ENCODE peak calls at places on chromosomes 13 and 19, in five cellular contexts. Y is GM23338, P is HCT116, Z is PC-3, X is neural progenitor cell. D is an unnamed sample.

GRCh38 chr19:58170860-58171259 is 12.0 kb upstream of the ZNF274 start:
- DNase-seq in Y (no peak), P (no peak), Z (peak), X (no peak), D (no peak)

GRCh38 chr13:111046590-111047141 is 68.4 kb upstream of the ARHGEF7 start:
- DNase-seq in Y (no peak), P (no peak), Z (no peak), X (no peak), D (no peak)

GRCh38 chr13:103515410-103515809 is 449.2 kb upstream of the SLC10A2 start:
- DNase-seq in Y (no peak), P (no peak), Z (no peak), X (no peak), D (no peak)

GRCh38 chr19:55368701-55369563 is 1.3 kb downstream of the IL11 start:
- DNase-seq in Y (peak), P (no peak), Z (peak), X (peak), D (peak)

GRCh38 chr13:48125794-48126228 is 30.9 kb upstream of the MED4 start:
- DNase-seq in Y (no peak), P (no peak), Z (no peak), X (no peak), D (peak)

GRCh38 chr13:110546933-110547332 is 14.6 kb downstream of the RAB20 start:
- DNase-seq in Y (no peak), P (peak), Z (peak), X (no peak), D (peak)

GRCh38 chr19:19578241-19578640 is 40.2 kb downstream of the CILP2 start:
- DNase-seq in Y (no peak), P (no peak), Z (no peak), X (no peak), D (no peak)

GRCh38 chr13:40943073-40943472 is 76.0 kb downstream of the ELF1 start:
- DNase-seq in Y (no peak), P (no peak), Z (no peak), X (no peak), D (no peak)

GRCh38 chr13:107275945-107276614 is 708.1 kb upstream of the ARGLU1 start:
- DNase-seq in Y (no peak), P (no peak), Z (no peak), X (no peak), D (no peak)

GRCh38 chr13:40971321-40971720 is 47.8 kb downstream of the ELF1 start:
- DNase-seq in Y (no peak), P (no peak), Z (no peak), X (no peak), D (no peak)

GRCh38 chr19:30733826-30734550 is 361.8 kb downstream of the ZNF536 start:
- DNase-seq in Y (peak), P (no peak), Z (no peak), X (peak), D (peak)

GRCh38 chr19:4086336-4086953 is 19.7 kb upstream of the ZBTB7A start:
- DNase-seq in Y (no peak), P (no peak), Z (no peak), X (no peak), D (no peak)

GRCh38 chr13:40379186-40379585 is 287.3 kb downstream of the FOXO1 start:
- DNase-seq in Y (no peak), P (no peak), Z (no peak), X (no peak), D (no peak)

GRCh38 chr19:28199323-28199722 is 1013.6 kb downstream of the UQCRFS1 start:
- DNase-seq in Y (no peak), P (no peak), Z (no peak), X (no peak), D (no peak)

GRCh38 chr19:56369886-56370676 is 23.3 kb downstream of the ZNF582 start:
- DNase-seq in Y (no peak), P (no peak), Z (no peak), X (no peak), D (no peak)

GRCh38 chr19:7482584-7483439 is 6.0 kb downstream of the PEX11G start:
- DNase-seq in Y (peak), P (peak), Z (peak), X (peak), D (peak)

GRCh38 chr13:77530870-77531269 is 4.6 kb upstream of the SCEL start:
- DNase-seq in Y (no peak), P (no peak), Z (no peak), X (no peak), D (no peak)

GRCh38 chr19:46713781-46714522 is 3.0 kb downstream of the PRKD2 start:
- DNase-seq in Y (peak), P (peak), Z (peak), X (peak), D (peak)

GRCh38 chr19:58406818-58407657 is 1.4 kb upstream of the ZNF584 start:
- DNase-seq in Y (peak), P (no peak), Z (no peak), X (peak), D (peak)

GRCh38 chr19:33310606-33311325 is 8.4 kb upstream of the CEBPA start:
- DNase-seq in Y (peak), P (no peak), Z (peak), X (no peak), D (no peak)

GRCh38 chr19:17539288-17540117 is 15.9 kb upstream of the COLGALT1 start:
- DNase-seq in Y (peak), P (peak), Z (peak), X (peak), D (peak)

GRCh38 chr19:17542042-17542441 is 13.4 kb upstream of the COLGALT1 start:
- DNase-seq in Y (no peak), P (no peak), Z (no peak), X (no peak), D (no peak)

GRCh38 chr19:17541184-17541759 is 14.2 kb upstream of the COLGALT1 start:
- DNase-seq in Y (no peak), P (no peak), Z (no peak), X (no peak), D (no peak)

GRCh38 chr19:17538684-17539287 is 16.7 kb upstream of the COLGALT1 start:
- DNase-seq in Y (peak), P (no peak), Z (peak), X (no peak), D (no peak)

GRCh38 chr19:17540174-17540573 is 15.3 kb upstream of the COLGALT1 start:
- DNase-seq in Y (no peak), P (no peak), Z (no peak), X (no peak), D (no peak)
- TF ChIP-seq EZH2phosphoT487 in Y (no peak), P (no peak), Z (no peak), X (no peak), D (no peak)

DNA sequence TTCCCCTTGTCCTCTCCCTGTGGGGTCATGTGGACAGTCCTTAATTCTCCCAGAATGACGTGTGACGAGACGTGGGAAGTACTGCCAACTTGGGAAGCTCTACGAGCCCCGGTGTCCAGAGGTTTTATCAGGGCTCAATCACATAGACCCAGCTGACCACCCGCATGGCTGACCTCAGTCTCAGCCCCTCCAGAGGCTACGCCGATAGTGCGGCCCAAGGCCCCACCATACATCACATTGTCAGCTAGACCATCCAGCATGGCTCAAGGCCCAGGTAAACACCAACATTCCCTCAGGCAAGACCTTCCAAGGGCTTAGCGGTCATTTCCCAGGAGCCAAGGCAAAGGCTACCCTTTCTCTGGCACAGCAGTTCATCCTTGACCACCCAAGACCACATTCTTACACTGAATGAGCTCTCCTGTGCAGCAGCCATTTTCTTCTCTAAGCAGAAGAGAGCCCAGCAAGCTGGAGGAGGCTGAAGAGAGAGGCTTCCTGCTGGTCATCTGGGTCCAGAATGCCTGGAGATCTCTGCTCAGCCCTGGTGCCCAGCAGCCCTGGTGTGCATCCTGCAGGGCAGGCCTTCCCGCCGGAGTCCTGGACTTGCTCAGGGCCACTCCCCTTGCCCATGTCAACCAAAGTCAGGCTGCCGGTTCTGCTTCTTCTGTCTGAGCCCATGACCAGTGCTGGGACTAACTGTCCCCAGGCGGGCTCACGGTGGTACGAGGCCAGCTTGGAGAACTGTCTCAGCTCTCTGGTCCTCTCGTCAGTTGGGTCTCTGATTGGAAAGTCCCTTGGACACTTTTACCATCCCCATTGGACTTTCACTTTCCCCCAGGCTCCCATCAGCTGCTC is 7.9 kb upstream of the F10 start:
- DNase-seq in Y (no peak), P (no peak), Z (no peak), X (no peak), D (no peak)
- TF ChIP-seq EZH2phosphoT487 in Y (no peak), P (no peak), Z (no peak), X (no peak), D (no peak)

GRCh38 chr19:52138614-52139290 is 986 bp downstream of the ZNF616 start:
- DNase-seq in Y (peak), P (no peak), Z (peak), X (peak), D (peak)
- TF ChIP-seq EZH2phosphoT487 in Y (no peak), P (no peak), Z (no peak), X (no peak), D (no peak)

DNA sequence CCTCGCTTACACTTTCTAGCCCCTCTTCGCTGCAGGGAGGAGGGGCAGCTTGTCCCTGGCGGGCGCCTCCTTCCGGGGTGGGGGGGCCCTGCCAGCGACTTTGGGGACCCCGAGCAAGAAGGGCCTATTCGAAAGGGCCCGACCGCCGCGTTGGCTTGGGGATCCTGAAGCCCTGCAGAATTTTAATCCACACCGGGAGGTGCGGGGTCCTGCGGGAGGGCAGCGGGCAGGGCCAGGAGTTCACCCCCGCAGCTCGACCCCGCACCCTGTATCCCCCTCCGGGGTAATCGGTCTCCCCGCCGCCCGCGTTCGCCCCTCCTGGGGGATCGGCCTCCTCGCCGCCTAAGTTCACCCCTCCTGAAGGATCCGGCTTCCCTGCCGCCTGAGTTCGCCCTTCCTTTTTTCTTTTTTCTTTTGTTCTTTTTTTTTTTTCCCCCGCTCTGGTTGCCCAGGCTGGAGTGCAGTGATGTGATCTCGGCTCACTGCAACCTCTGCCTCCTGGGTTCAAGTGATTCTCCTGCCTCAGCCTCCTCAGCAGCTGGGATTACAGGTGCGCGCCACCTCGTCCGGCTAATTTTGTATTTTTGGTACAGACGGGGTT is 688 bp downstream of the MOB3A start:
- DNase-seq in Y (no peak), P (no peak), Z (no peak), X (peak), D (no peak)
- TF ChIP-seq EZH2phosphoT487 in Y (no peak), P (no peak), Z (no peak), X (no peak), D (no peak)

DNA sequence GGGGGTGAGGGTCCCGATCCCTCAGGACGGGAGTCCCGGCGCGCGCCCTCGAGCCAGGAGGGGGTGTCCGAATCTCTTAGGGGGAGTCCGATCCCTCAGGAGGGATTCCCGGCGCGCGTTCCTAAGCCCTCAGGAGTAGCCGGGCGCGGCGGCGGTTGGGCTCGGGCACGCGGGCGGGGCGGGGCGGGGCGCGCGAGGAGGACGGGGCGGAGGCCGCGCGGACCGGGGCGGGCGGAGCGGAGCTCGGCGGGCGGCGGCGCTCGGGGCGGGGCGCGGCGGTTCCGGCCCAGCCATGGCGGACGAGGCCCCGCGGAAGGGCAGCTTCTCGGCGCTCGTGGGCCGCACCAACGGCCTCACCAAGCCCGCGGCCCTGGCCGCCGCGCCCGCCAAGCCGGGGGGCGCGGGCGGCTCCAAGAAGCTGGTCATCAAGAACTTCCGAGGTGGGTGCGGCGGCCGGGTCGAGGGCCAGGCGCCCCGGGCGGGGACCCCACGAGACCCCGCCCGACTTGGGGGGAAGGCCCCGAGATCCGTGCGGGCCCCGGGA is at the start of gene CUL4A:
- DNase-seq in Y (peak), P (peak), Z (peak), X (peak), D (peak)
- TF ChIP-seq EZH2phosphoT487 in Y (no peak), P (no peak), Z (no peak), X (no peak), D (no peak)

GRCh38 chr19:38321646-38322323 is 2.1 kb downstream of the KCNK6 start:
- DNase-seq in Y (no peak), P (no peak), Z (no peak), X (peak), D (peak)
- TF ChIP-seq EZH2phosphoT487 in Y (no peak), P (no peak), Z (no peak), X (no peak), D (no peak)

GRCh38 chr19:1155352-1156304 is 18.4 kb downstream of the SBNO2 start:
- DNase-seq in Y (no peak), P (no peak), Z (no peak), X (no peak), D (no peak)
- TF ChIP-seq EZH2phosphoT487 in Y (no peak), P (no peak), Z (no peak), X (no peak), D (no peak)

GRCh38 chr13:31073859-31074718 is 87.6 kb downstream of the HSPH1 start:
- DNase-seq in Y (no peak), P (no peak), Z (no peak), X (peak), D (peak)
- TF ChIP-seq EZH2phosphoT487 in Y (no peak), P (no peak), Z (no peak), X (no peak), D (no peak)

GRCh38 chr13:60511637-60512036 is 114.6 kb downstream of the TDRD3 start:
- DNase-seq in Y (peak), P (no peak), Z (no peak), X (peak), D (no peak)

GRCh38 chr13:60509601-60510386 is 112.8 kb downstream of the TDRD3 start:
- DNase-seq in Y (no peak), P (no peak), Z (peak), X (no peak), D (no peak)

GRCh38 chr13:60519496-60519895 is 122.5 kb downstream of the TDRD3 start:
- DNase-seq in Y (no peak), P (no peak), Z (no peak), X (no peak), D (no peak)

DNA sequence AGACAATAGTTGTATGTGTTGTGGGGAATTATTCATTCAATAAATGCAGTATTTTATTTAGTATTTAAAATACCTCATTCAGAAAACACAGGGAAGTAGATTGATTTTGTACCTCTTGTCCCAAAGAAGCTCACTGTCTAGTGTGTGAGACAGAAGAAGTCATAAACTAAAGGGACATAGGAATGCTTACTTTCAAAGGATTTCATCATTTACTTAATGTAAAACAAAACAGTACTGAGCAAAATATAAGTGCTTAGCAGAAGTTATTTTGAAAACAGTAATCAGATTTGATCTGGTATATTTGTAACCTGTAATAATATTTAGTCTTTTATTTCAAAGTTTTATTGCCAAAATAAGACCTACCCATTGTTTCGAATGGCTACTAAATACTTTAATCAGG is 117.9 kb downstream of the TDRD3 start:
- DNase-seq in Y (no peak), P (no peak), Z (no peak), X (no peak), D (no peak)
- TF ChIP-seq EZH2phosphoT487 in Y (no peak), P (no peak), Z (no peak), X (no peak), D (no peak)

GRCh38 chr13:54433511-54434206 is 1405.0 kb downstream of the OLFM4 start:
- DNase-seq in Y (no peak), P (no peak), Z (no peak), X (no peak), D (peak)
- TF ChIP-seq EZH2phosphoT487 in Y (no peak), P (no peak), Z (no peak), X (no peak), D (no peak)

D was measured in hepatocyte.